ENCODE peak calls at places on chromosome 20, in four cellular contexts. C is tibial artery; V is GM18507; U is activated CD4-positive, alpha-beta memory T cell treated with anti-CD3 and anti-CD28 coated beads, Interleukin-2, amount 10 ng/mL, durations not matched to agents 7 days and 5 days. T is an unnamed sample.

GRCh38 chr20:60804918-60805631 is 447.0 kb upstream of the CDH4 start:
- DNase-seq in C (no peak), V (no peak), U (no peak), T (no peak)

GRCh38 chr20:13430346-13431002 is 208.3 kb downstream of the TASP1 start:
- DNase-seq in C (no peak), V (no peak), U (peak; percentile 29), T (no peak)

GRCh38 chr20:43963872-43964791 is 49.5 kb downstream of the TOX2 start:
- DNase-seq in C (peak; percentile 68), V (no peak), U (peak; percentile 26), T (no peak)

GRCh38 chr20:9493818-9494217 is 20.6 kb upstream of the LAMP5 start:
- DNase-seq in C (no peak), V (no peak), U (no peak), T (no peak)

GRCh38 chr20:1405801-1406200 is 12.9 kb upstream of the FKBP1A start:
- DNase-seq in C (no peak), V (no peak), U (no peak), T (no peak)

GRCh38 chr20:58691405-58691772 is 1.2 kb upstream of the NPEPL1 start:
- DNase-seq in C (no peak), V (no peak), U (no peak), T (no peak)

GRCh38 chr20:44572551-44573500 is 9.6 kb upstream of the PKIG start:
- DNase-seq in C (peak; percentile 43), V (no peak), U (no peak), T (no peak)

GRCh38 chr20:59042151-59042795 is at the start of gene PRELID3B:
- DNase-seq in C (peak; percentile 31), V (no peak), U (no peak), T (no peak)

GRCh38 chr20:20956586-20956985 is 149.6 kb downstream of the LINC00237 start:
- DNase-seq in C (no peak), V (no peak), U (no peak), T (no peak)

GRCh38 chr20:39109933-39110818 is 148.0 kb downstream of the DHX35 start:
- DNase-seq in C (no peak), V (no peak), U (no peak), T (no peak)

GRCh38 chr20:45450097-45450818 is 19.3 kb upstream of the WFDC2 start:
- DNase-seq in C (no peak), V (no peak), U (no peak), T (no peak)

GRCh38 chr20:19885981-19886665 is 128.1 kb downstream of the RIN2 start:
- DNase-seq in C (peak; percentile 61), V (no peak), U (no peak), T (no peak)

GRCh38 chr20:21548390-21549035 is 34.6 kb upstream of the NKX2-2 start:
- DNase-seq in C (no peak), V (no peak), U (peak; percentile 62), T (no peak)

GRCh38 chr20:14553774-14554524 is 216.5 kb upstream of the FLRT3 start:
- DNase-seq in C (no peak), V (no peak), U (no peak), T (no peak)

GRCh38 chr20:13510837-13511488 is 127.8 kb downstream of the TASP1 start:
- DNase-seq in C (peak; percentile 73), V (no peak), U (no peak), T (no peak)

GRCh38 chr20:23937303-23938117 is 51.1 kb downstream of the GGTLC1 start:
- DNase-seq in C (peak; percentile 38), V (no peak), U (peak; percentile 63), T (no peak)

GRCh38 chr20:24442909-24443308 is 26.5 kb upstream of the SYNDIG1 start:
- DNase-seq in C (no peak), V (no peak), U (no peak), T (no peak)

GRCh38 chr20:10673176-10673830 is 496 bp downstream of the JAG1 start:
- DNase-seq in C (no peak), V (no peak), U (peak; percentile 21), T (no peak)

GRCh38 chr20:58450259-58450658 is 61.2 kb downstream of the VAPB start:
- DNase-seq in C (no peak), V (no peak), U (no peak), T (no peak)

GRCh38 chr20:31990958-31991705 is 19.1 kb upstream of the CCM2L start:
- DNase-seq in C (no peak), V (no peak), U (no peak), T (no peak)

GRCh38 chr20:3889489-3890409 is 562 bp downstream of the PANK2 start:
- DNase-seq in C (peak; percentile 4), V (peak; percentile 33), U (peak; percentile 56), T (no peak)

GRCh38 chr20:50037123-50037522 is 54.3 kb downstream of the SNAI1 start:
- DNase-seq in C (no peak), V (no peak), U (no peak), T (no peak)

GRCh38 chr20:62208061-62208804 is 11.8 kb downstream of the HRH3 start:
- DNase-seq in C (no peak), V (no peak), U (no peak), T (no peak)

GRCh38 chr20:22807045-22807444 is 222.7 kb upstream of the FOXA2 start:
- DNase-seq in C (no peak), V (no peak), U (no peak), T (no peak)

GRCh38 chr20:59032023-59032712 is at the start of gene ATP5F1E:
- DNase-seq in C (peak; percentile 96), V (peak; percentile 88), U (peak; percentile 97), T (peak; percentile 86)

GRCh38 chr20:63151554-63152321 is 64.2 kb downstream of the YTHDF1 start:
- DNase-seq in C (no peak), V (no peak), U (no peak), T (no peak)

GRCh38 chr20:50163570-50164317 is 10.2 kb upstream of the PEDS1 start:
- DNase-seq in C (peak; percentile 58), V (no peak), U (no peak), T (no peak)